ENCODE peak calls at places on chromosomes 4 and X, in six cellular contexts. U, P, D, Q, N and O are unnamed samples.

GRCh38 chr4:153418114-153418513 is 48.0 kb upstream of the TMEM131L start:
- DNase-seq in N (peak; percentile 22), U (no peak), Q (no peak), P (peak; percentile 33), D (no peak), O (no peak)

GRCh38 chr4:74117024-74117534 is 18.1 kb upstream of the CXCL2 start:
- DNase-seq in U (no peak), Q (peak; percentile 64), P (peak; percentile 97), N (peak; percentile 93), D (no peak), O (peak; percentile 99)

GRCh38 chrX:104854188-104854587 is 288.2 kb downstream of the IL1RAPL2 start:
- DNase-seq in P (no peak), U (no peak), N (no peak), Q (no peak), D (no peak), O (no peak)

GRCh38 chr4:95061220-95061619 is 303.5 kb downstream of the BMPR1B start:
- DNase-seq in N (peak; percentile 38), Q (no peak), P (peak; percentile 52), U (no peak), D (no peak), O (peak; percentile 4)

GRCh38 chr4:32172086-32172485 is 1451.9 kb downstream of the PCDH7 start:
- DNase-seq in N (peak; percentile 18), D (no peak), P (no peak), U (no peak), Q (no peak), O (no peak)

GRCh38 chr4:169253087-169253675 is 17.6 kb downstream of the SH3RF1 start:
- DNase-seq in P (peak; percentile 64), Q (no peak), U (no peak), N (no peak), D (no peak), O (no peak)

GRCh38 chr4:180675368-180675675 is 1567.9 kb upstream of the TENM3 start:
- DNase-seq in N (no peak), P (no peak), U (no peak), Q (no peak), D (peak; percentile 92), O (no peak)

GRCh38 chr4:8228319-8229250 is 29.5 kb downstream of the SH3TC1 start:
- DNase-seq in U (peak; percentile 61), N (peak; percentile 75), P (peak; percentile 92), D (peak; percentile 69), Q (peak; percentile 73), O (peak; percentile 49)

GRCh38 chrX:41502004-41502403 is 54.9 kb downstream of the NYX start:
- DNase-seq in N (no peak), U (no peak), P (no peak), D (no peak), Q (no peak), O (no peak)

GRCh38 chr4:82745173-82745842 is 53.3 kb downstream of the SCD5 start:
- DNase-seq in P (peak; percentile 86), Q (no peak), D (no peak), N (peak; percentile 51), U (no peak), O (peak; percentile 47)

GRCh38 chr4:82525287-82525898 is 36.4 kb downstream of the TMEM150C start:
- DNase-seq in P (no peak), N (no peak), U (no peak), Q (no peak), D (no peak), O (no peak)

GRCh38 chr4:159018062-159018629 is 84.7 kb upstream of the RAPGEF2 start:
- DNase-seq in D (peak; percentile 44), N (no peak), Q (no peak), P (no peak), U (peak; percentile 22), O (no peak)

GRCh38 chrX:140661657-140662056 is 47.9 kb upstream of the LINC00632 start:
- DNase-seq in D (no peak), Q (no peak), N (no peak), U (no peak), P (peak; percentile 11), O (no peak)

GRCh38 chrX:140664939-140665338 is 44.6 kb upstream of the LINC00632 start:
- DNase-seq in D (peak; percentile 5), Q (no peak), U (no peak), N (no peak), P (peak; percentile 36), O (no peak)
- TF ChIP-seq CTCF in D (peak; percentile 61), Q (no peak), U (peak; percentile 18), N (no peak), P (peak; percentile 27), O (peak; percentile 38)

GRCh38 chr4:6336166-6336565 is 66.5 kb downstream of the WFS1 start:
- DNase-seq in N (no peak), Q (no peak), P (no peak), D (no peak), U (no peak), O (no peak)
- H3K4me3 ChIP-seq in N (no peak overlapping the region), Q (no peak overlapping the region), P (no peak overlapping the region), D (no peak overlapping the region), U (no peak overlapping the region), O (no peak overlapping the region)

GRCh38 chr4:76949293-76950051 is at the start of gene SEPTIN11:
- DNase-seq in P (peak; percentile 97), N (peak; percentile 99), Q (peak; percentile 89), U (peak; percentile 93), D (peak; percentile 87), O (no peak)
- TF ChIP-seq CTCF in P (no peak), N (no peak), Q (no peak), U (peak; percentile 3), D (no peak), O (no peak)

GRCh38 chr4:145734576-145735329 is 54.8 kb downstream of the C4orf51 start:
- DNase-seq in P (peak; percentile 90), D (no peak), U (no peak), Q (peak; percentile 58), N (peak; percentile 98), O (peak; percentile 94)

GRCh38 chr4:145735777-145736176 is 55.8 kb downstream of the C4orf51 start:
- DNase-seq in D (no peak), U (no peak), Q (no peak), P (no peak), N (no peak), O (no peak)

GRCh38 chr4:145734051-145734450 is 54.1 kb downstream of the C4orf51 start:
- DNase-seq in D (no peak), U (no peak), P (peak; percentile 23), N (peak; percentile 39), Q (no peak), O (no peak)

GRCh38 chr4:145736241-145736831 is 56.4 kb downstream of the C4orf51 start:
- DNase-seq in D (no peak), P (no peak), Q (no peak), N (no peak), U (peak; percentile 33), O (no peak)

DNA sequence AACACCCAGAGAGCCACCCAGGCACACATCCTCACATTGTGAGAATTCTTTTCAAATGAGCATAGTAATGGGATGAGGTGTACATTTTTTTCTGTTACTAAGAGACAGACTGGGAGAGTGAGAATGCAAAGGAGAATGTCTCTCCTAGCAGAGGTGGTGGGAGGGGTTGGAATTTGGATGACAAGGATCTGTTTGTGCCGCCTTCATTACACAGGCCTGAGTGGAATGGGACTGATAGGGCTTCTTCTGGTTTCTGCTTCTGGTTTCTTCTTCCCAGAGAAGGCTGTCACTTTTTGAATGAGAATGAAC is 55.3 kb downstream of the C4orf51 start:
- DNase-seq in Q (no peak), P (peak; percentile 96), D (no peak), U (no peak), N (peak; percentile 93), O (peak; percentile 97)
- H3K4me3 ChIP-seq in Q (no peak overlapping the region), P (no peak overlapping the region), D (no peak overlapping the region), U (no peak overlapping the region), N (peak overlapping the region; percentile 60), O (no peak overlapping the region)

DNA sequence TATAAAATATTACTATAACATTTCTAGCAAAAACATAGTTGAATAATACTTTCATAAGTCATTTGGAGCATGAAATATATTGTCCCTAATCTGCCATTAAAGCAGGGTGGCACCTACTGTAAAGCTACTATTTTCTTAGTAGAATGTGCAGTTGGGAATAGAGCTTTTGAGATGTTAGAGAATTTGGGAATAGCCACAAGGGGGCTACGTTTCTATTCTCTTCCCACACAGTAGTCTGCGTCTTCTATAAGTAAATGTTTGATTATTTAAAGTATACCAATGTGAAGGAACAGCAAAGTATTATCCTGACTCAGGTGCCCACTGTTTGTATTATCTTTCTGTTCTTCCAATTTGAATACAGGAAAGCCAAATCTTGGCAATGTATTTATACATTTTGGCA is 323.2 kb upstream of the GIMD1 start:
- DNase-seq in P (peak; percentile 59), Q (no peak), U (no peak), D (no peak), N (peak; percentile 20), O (no peak)
- TF ChIP-seq CTCF in P (peak; percentile 55), Q (no peak), U (no peak), D (no peak), N (peak; percentile 13), O (peak; percentile 29)